ENCODE peak calls at places on chromosomes 7 and 10, in five cellular contexts. One of them, this sample, is unnamed.
A peak's percentile ranks its signal among the peaks of the same experiment; 100 is the strongest.

GRCh38 chr10:113704637-113705343 is 25.1 kb downstream of the CASP7 start:
- DNase-seq in effector CD4-positive, alpha-beta T cell: no peak
- DNase-seq in HuH-7.5: peak; percentile 12
- DNase-seq in stimulated activated CD4-positive, alpha-beta T cell treated with anti-CD3 and anti-CD28 coated beads, Interleukin-4, amount 100 ng/mL, for 4 hours: no peak
- DNase-seq in ACHN: peak; percentile 57
- DNase-seq in this sample: peak; percentile 65

GRCh38 chr10:113663142-113663541 is 699 bp downstream of the NRAP start:
- DNase-seq in effector CD4-positive, alpha-beta T cell: no peak
- DNase-seq in HuH-7.5: no peak
- DNase-seq in stimulated activated CD4-positive, alpha-beta T cell treated with anti-CD3 and anti-CD28 coated beads, Interleukin-4, amount 100 ng/mL, for 4 hours: no peak
- DNase-seq in ACHN: no peak
- DNase-seq in this sample: no peak

GRCh38 chr10:80583681-80584080 is 46.0 kb downstream of the SH2D4B start:
- DNase-seq in effector CD4-positive, alpha-beta T cell: no peak
- DNase-seq in HuH-7.5: no peak
- DNase-seq in stimulated activated CD4-positive, alpha-beta T cell treated with anti-CD3 and anti-CD28 coated beads, Interleukin-4, amount 100 ng/mL, for 4 hours: no peak
- DNase-seq in ACHN: no peak
- DNase-seq in this sample: no peak

GRCh38 chr7:67343566-67343965 is 346.9 kb downstream of the TYW1 start:
- DNase-seq in effector CD4-positive, alpha-beta T cell: no peak
- DNase-seq in HuH-7.5: no peak
- DNase-seq in stimulated activated CD4-positive, alpha-beta T cell treated with anti-CD3 and anti-CD28 coated beads, Interleukin-4, amount 100 ng/mL, for 4 hours: no peak
- DNase-seq in ACHN: no peak
- DNase-seq in this sample: no peak

GRCh38 chr7:158662610-158663427 is 41.8 kb downstream of the NCAPG2 start:
- DNase-seq in effector CD4-positive, alpha-beta T cell: no peak
- DNase-seq in HuH-7.5: no peak
- DNase-seq in stimulated activated CD4-positive, alpha-beta T cell treated with anti-CD3 and anti-CD28 coated beads, Interleukin-4, amount 100 ng/mL, for 4 hours: no peak
- DNase-seq in ACHN: no peak
- DNase-seq in this sample: no peak

GRCh38 chr10:95445223-95445836 is 115.8 kb downstream of the SORBS1 start:
- DNase-seq in effector CD4-positive, alpha-beta T cell: no peak
- DNase-seq in HuH-7.5: no peak
- DNase-seq in stimulated activated CD4-positive, alpha-beta T cell treated with anti-CD3 and anti-CD28 coated beads, Interleukin-4, amount 100 ng/mL, for 4 hours: no peak
- DNase-seq in ACHN: peak; percentile 93
- DNase-seq in this sample: peak; percentile 92

GRCh38 chr7:22549667-22550513 is 49.9 kb upstream of the STEAP1B start:
- DNase-seq in effector CD4-positive, alpha-beta T cell: peak; percentile 26
- DNase-seq in HuH-7.5: peak; percentile 48
- DNase-seq in stimulated activated CD4-positive, alpha-beta T cell treated with anti-CD3 and anti-CD28 coated beads, Interleukin-4, amount 100 ng/mL, for 4 hours: no peak
- DNase-seq in ACHN: peak; percentile 48
- DNase-seq in this sample: peak; percentile 73

GRCh38 chr7:151539055-151539714 is 19.5 kb upstream of the RHEB start:
- DNase-seq in effector CD4-positive, alpha-beta T cell: no peak
- DNase-seq in HuH-7.5: no peak
- DNase-seq in stimulated activated CD4-positive, alpha-beta T cell treated with anti-CD3 and anti-CD28 coated beads, Interleukin-4, amount 100 ng/mL, for 4 hours: no peak
- DNase-seq in ACHN: peak; percentile 35
- DNase-seq in this sample: peak; percentile 73

GRCh38 chr10:14860782-14861181 is 17.9 kb upstream of the SUV39H2 start:
- DNase-seq in effector CD4-positive, alpha-beta T cell: no peak
- DNase-seq in HuH-7.5: no peak
- DNase-seq in stimulated activated CD4-positive, alpha-beta T cell treated with anti-CD3 and anti-CD28 coated beads, Interleukin-4, amount 100 ng/mL, for 4 hours: no peak
- DNase-seq in ACHN: no peak
- DNase-seq in this sample: no peak

GRCh38 chr10:112977294-112977951 is 27.4 kb downstream of the TCF7L2 start:
- DNase-seq in effector CD4-positive, alpha-beta T cell: no peak
- DNase-seq in HuH-7.5: no peak
- DNase-seq in stimulated activated CD4-positive, alpha-beta T cell treated with anti-CD3 and anti-CD28 coated beads, Interleukin-4, amount 100 ng/mL, for 4 hours: no peak
- DNase-seq in ACHN: no peak
- DNase-seq in this sample: no peak

GRCh38 chr10:71522438-71523144 is 125.9 kb downstream of the CDH23 start:
- DNase-seq in effector CD4-positive, alpha-beta T cell: no peak
- DNase-seq in HuH-7.5: no peak
- DNase-seq in stimulated activated CD4-positive, alpha-beta T cell treated with anti-CD3 and anti-CD28 coated beads, Interleukin-4, amount 100 ng/mL, for 4 hours: no peak
- DNase-seq in ACHN: no peak
- DNase-seq in this sample: no peak

GRCh38 chr10:125343118-125343752 is 182.9 kb upstream of the CTBP2 start:
- DNase-seq in effector CD4-positive, alpha-beta T cell: no peak
- DNase-seq in HuH-7.5: no peak
- DNase-seq in stimulated activated CD4-positive, alpha-beta T cell treated with anti-CD3 and anti-CD28 coated beads, Interleukin-4, amount 100 ng/mL, for 4 hours: no peak
- DNase-seq in ACHN: peak; percentile 53
- DNase-seq in this sample: peak; percentile 34

GRCh38 chr10:64476520-64476919 is 955.3 kb downstream of the REEP3 start:
- DNase-seq in effector CD4-positive, alpha-beta T cell: no peak
- DNase-seq in HuH-7.5: no peak
- DNase-seq in stimulated activated CD4-positive, alpha-beta T cell treated with anti-CD3 and anti-CD28 coated beads, Interleukin-4, amount 100 ng/mL, for 4 hours: no peak
- DNase-seq in ACHN: no peak
- DNase-seq in this sample: no peak

GRCh38 chr7:131753620-131754222 is 197.3 kb upstream of the PODXL start:
- DNase-seq in effector CD4-positive, alpha-beta T cell: no peak
- DNase-seq in HuH-7.5: peak; percentile 49
- DNase-seq in stimulated activated CD4-positive, alpha-beta T cell treated with anti-CD3 and anti-CD28 coated beads, Interleukin-4, amount 100 ng/mL, for 4 hours: no peak
- DNase-seq in ACHN: peak; percentile 44
- DNase-seq in this sample: peak; percentile 18

GRCh38 chr10:113718974-113719822 is 32.3 kb upstream of the PLEKHS1 start:
- DNase-seq in effector CD4-positive, alpha-beta T cell: no peak
- DNase-seq in HuH-7.5: no peak
- DNase-seq in stimulated activated CD4-positive, alpha-beta T cell treated with anti-CD3 and anti-CD28 coated beads, Interleukin-4, amount 100 ng/mL, for 4 hours: no peak
- DNase-seq in ACHN: no peak
- DNase-seq in this sample: no peak

GRCh38 chr7:151135866-151136514 is 31.5 kb downstream of the GBX1 start:
- DNase-seq in effector CD4-positive, alpha-beta T cell: no peak
- DNase-seq in HuH-7.5: no peak
- DNase-seq in stimulated activated CD4-positive, alpha-beta T cell treated with anti-CD3 and anti-CD28 coated beads, Interleukin-4, amount 100 ng/mL, for 4 hours: no peak
- DNase-seq in ACHN: no peak
- DNase-seq in this sample: no peak

GRCh38 chr7:4040031-4040928 is 641.8 kb upstream of the FOXK1 start:
- DNase-seq in effector CD4-positive, alpha-beta T cell: no peak
- DNase-seq in HuH-7.5: no peak
- DNase-seq in stimulated activated CD4-positive, alpha-beta T cell treated with anti-CD3 and anti-CD28 coated beads, Interleukin-4, amount 100 ng/mL, for 4 hours: no peak
- DNase-seq in ACHN: no peak
- DNase-seq in this sample: no peak

GRCh38 chr7:431658-432111 is 88.0 kb downstream of the PDGFA start:
- DNase-seq in effector CD4-positive, alpha-beta T cell: no peak
- DNase-seq in HuH-7.5: no peak
- DNase-seq in stimulated activated CD4-positive, alpha-beta T cell treated with anti-CD3 and anti-CD28 coated beads, Interleukin-4, amount 100 ng/mL, for 4 hours: no peak
- DNase-seq in ACHN: no peak
- DNase-seq in this sample: peak; percentile 63